ENCODE peak calls at places on chromosomes 13 and 19, in four cellular contexts. P is K562, D is HepG2, A is GM12878. Q is an unnamed sample.
A peak's percentile ranks its signal among the peaks of the same experiment; 100 is the strongest.

GRCh38 chr19:33302175-33302973 is at the start of gene CEBPA:
- DNase-seq in P (peak; percentile 89), D (peak; percentile 78), A (no peak), Q (peak; percentile 96)

GRCh38 chr13:29548722-29549446 is 46.6 kb downstream of the SLC7A1 start:
- DNase-seq in P (no peak), D (no peak), A (no peak), Q (no peak)

GRCh38 chr19:15074371-15074770 is 7.6 kb upstream of the OR1I1 start:
- DNase-seq in P (no peak), D (no peak), A (no peak), Q (no peak)

GRCh38 chr13:105778196-105778595 is 757.3 kb downstream of the EFNB2 start:
- DNase-seq in P (no peak), D (no peak), A (no peak), Q (no peak)

GRCh38 chr19:13150919-13151604 is 851 bp downstream of the IER2 start:
- DNase-seq in P (peak; percentile 39), D (no peak), A (no peak), Q (no peak)

GRCh38 chr13:75749407-75749806 is 113.3 kb downstream of the LMO7 start:
- DNase-seq in P (no peak), D (no peak), A (no peak), Q (no peak)

GRCh38 chr13:70723732-70724131 is 615.5 kb upstream of the KLHL1 start:
- DNase-seq in P (no peak), D (peak; percentile 5), A (no peak), Q (peak; percentile 34)

GRCh38 chr19:38034153-38034835 is 127.3 kb downstream of the SIPA1L3 start:
- DNase-seq in P (no peak), D (no peak), A (no peak), Q (no peak)

GRCh38 chr13:44498502-44498901 is 77.6 kb downstream of the TSC22D1 start:
- DNase-seq in P (no peak), D (no peak), A (no peak), Q (no peak)

GRCh38 chr19:3405261-3405653 is 38.9 kb downstream of the NFIC start:
- DNase-seq in P (no peak), D (no peak), A (no peak), Q (no peak)

GRCh38 chr19:3404324-3405260 is 38.2 kb downstream of the NFIC start:
- DNase-seq in P (no peak), D (no peak), A (no peak), Q (peak; percentile 66)

GRCh38 chr19:3402631-3403443 is 36.5 kb downstream of the NFIC start:
- DNase-seq in P (no peak), D (no peak), A (no peak), Q (no peak)

GRCh38 chr19:3401004-3401768 is 34.8 kb downstream of the NFIC start:
- DNase-seq in P (no peak), D (no peak), A (no peak), Q (no peak)

DNA sequence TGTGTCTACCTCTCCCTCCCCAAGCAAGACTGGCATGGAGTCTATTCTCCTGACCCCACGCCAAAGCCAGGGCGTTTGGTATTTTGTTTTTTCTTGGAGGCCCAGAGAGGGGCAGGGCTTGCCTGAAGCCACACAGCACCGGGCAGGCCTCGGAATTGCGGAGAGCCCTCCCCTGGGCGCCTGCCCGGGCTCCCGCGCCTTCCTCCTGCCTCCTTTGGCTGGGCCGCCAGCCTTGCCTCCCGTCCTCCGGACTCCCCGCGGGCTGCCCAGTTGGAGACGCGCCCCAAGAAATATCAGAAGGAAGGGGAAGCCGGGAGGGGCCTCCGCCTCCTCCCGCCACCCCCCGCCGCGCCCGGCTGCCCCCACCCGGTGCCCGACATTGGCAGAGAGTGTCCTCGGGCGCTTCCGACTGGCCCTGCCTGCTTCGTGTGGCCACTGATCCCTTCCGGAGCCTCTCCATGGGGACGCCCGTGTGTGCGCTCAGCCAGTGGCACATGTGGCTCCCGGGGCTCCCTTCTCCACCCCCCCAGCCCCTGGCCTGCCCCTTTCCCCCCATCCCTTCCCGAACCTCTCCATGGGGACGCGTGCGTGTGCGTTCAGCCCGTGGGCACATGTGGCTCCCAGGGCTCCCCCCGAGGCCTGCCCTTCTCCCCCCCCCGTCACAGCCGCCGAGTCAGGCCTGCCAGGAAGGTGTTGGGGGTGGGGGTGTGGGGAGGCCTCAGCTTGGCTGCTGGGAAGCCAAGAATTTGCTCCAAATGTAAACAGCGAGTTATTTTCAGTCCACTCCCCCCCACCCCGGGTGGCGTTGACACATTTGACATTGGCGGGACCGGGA is 37.3 kb downstream of the NFIC start:
- DNase-seq in P (peak; percentile 53), D (peak; percentile 48), A (no peak), Q (peak; percentile 93)
- TF ChIP-seq EP300 in P (no peak), D (peak; percentile 28), A (no peak), Q (no peak)

GRCh38 chr19:41886761-41887710 is 4.1 kb downstream of the ARHGEF1 start:
- DNase-seq in P (no peak), D (no peak), A (no peak), Q (no peak)

GRCh38 chr19:41889896-41890295 is 6.9 kb downstream of the ARHGEF1 start:
- DNase-seq in P (no peak), D (no peak), A (no peak), Q (no peak)

GRCh38 chr19:41892173-41892902 is 9.4 kb downstream of the ARHGEF1 start:
- DNase-seq in P (no peak), D (no peak), A (no peak), Q (no peak)

GRCh38 chr19:41887711-41888382 is 4.9 kb downstream of the ARHGEF1 start:
- DNase-seq in P (no peak), D (peak; percentile 95), A (no peak), Q (no peak)

DNA sequence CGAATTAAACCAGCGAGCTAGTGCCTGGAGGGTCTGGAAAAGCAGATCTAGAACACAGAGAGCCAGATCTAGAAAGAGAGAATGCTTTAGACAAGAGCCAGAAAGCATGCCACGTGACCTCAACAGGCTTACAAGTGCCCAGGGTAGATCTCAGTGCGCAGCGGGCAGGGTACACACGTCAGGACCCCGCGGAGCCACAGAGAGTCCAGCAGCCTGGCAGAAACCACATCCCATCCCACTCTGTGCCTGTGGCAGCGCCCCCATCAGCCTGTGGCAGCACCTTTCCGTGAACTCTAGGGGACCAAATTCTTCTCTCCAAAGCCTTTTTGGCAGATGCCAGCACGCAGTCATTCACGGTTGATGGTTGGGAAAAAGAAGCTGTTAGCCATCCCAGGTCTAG is 5.9 kb downstream of the ARHGEF1 start:
- DNase-seq in P (no peak), D (no peak), A (no peak), Q (no peak)
- H3K9ac ChIP-seq in P (no peak overlapping the region), D (no peak overlapping the region), A (no peak overlapping the region), Q (no peak overlapping the region)

GRCh38 chr13:50079278-50080157 is 64.3 kb downstream of the KCNRG start:
- DNase-seq in P (no peak), D (no peak), A (no peak), Q (no peak)

GRCh38 chr13:50080158-50080855 is 65.1 kb downstream of the KCNRG start:
- DNase-seq in P (peak; percentile 37), D (peak; percentile 23), A (no peak), Q (peak; percentile 12)

GRCh38 chr13:50081106-50081898 is 66.1 kb downstream of the KCNRG start:
- DNase-seq in P (peak; percentile 47), D (no peak), A (no peak), Q (peak; percentile 68)

GRCh38 chr13:50081899-50082425 is 66.7 kb downstream of the KCNRG start:
- DNase-seq in P (peak; percentile 94), D (peak; percentile 96), A (peak; percentile 100), Q (peak; percentile 94)

DNA sequence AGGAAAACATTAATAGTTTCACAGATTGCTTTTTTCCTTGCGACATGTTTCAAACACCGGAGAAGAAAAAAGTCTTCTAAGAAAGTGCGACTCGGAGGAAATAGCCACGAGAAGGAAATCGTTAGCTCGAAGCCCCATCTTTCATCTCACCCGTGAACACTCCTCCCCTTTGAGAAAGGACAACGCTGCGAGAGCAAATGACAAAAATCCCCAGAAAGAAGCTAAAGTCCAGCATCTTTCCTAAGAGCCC is 65.5 kb downstream of the KCNRG start:
- DNase-seq in P (no peak), D (no peak), A (no peak), Q (no peak)
- TF ChIP-seq SMC3 in P (no peak), D (no peak), A (no peak), Q (no peak)

GRCh38 chr19:730382-730668 is 20.6 kb upstream of the MISP start:
- DNase-seq in P (no peak), D (no peak), A (no peak), Q (no peak)
- TF ChIP-seq EP300 in P (no peak), D (no peak), A (no peak), Q (no peak)

Q was measured in SK-N-SH.